ENCODE peak calls at places on chromosomes 13 and 19, in six cellular contexts. J, V, B, R, A and M are unnamed samples.
A peak's percentile ranks its signal among the peaks of the same experiment; 100 is the strongest.

GRCh38 chr13:113657851-113658741 is at the start of gene ATP4B:
- DNase-seq in J (peak; percentile 51), A (peak; percentile 9), R (peak; percentile 33), B (peak; percentile 21), V (no peak), M (no peak)

GRCh38 chr13:113747291-113747833 is 11.7 kb upstream of the TMEM255B start:
- DNase-seq in J (no peak), R (peak; percentile 39), V (no peak), A (no peak), B (no peak), M (no peak)

GRCh38 chr19:47267350-47267759 is 7.3 kb upstream of the INAFM1 start:
- DNase-seq in B (no peak), A (no peak), R (no peak), V (no peak), J (no peak), M (no peak)

GRCh38 chr19:12884926-12885748 is 1.9 kb downstream of the KLF1 start:
- DNase-seq in R (peak; percentile 90), A (no peak), B (peak; percentile 60), V (peak; percentile 66), J (peak; percentile 71), M (peak; percentile 30)

GRCh38 chr13:110799246-110800236 is 86.0 kb downstream of the ING1 start:
- DNase-seq in A (peak; percentile 76), B (peak; percentile 80), R (no peak), V (no peak), J (peak; percentile 74), M (no peak)

GRCh38 chr13:24228852-24229458 is 68.4 kb downstream of the SPATA13 start:
- DNase-seq in B (no peak), J (no peak), A (no peak), V (peak; percentile 48), R (no peak), M (no peak)

GRCh38 chr19:29378543-29379105 is 147.2 kb upstream of the VSTM2B start:
- DNase-seq in J (peak; percentile 25), V (no peak), A (no peak), B (no peak), R (peak; percentile 3), M (no peak)

GRCh38 chr19:2167896-2168618 is 4.3 kb downstream of the DOT1L start:
- DNase-seq in A (peak; percentile 57), R (peak; percentile 49), B (no peak), V (no peak), J (peak; percentile 90), M (no peak)

GRCh38 chr19:36060430-36060829 is 5.7 kb downstream of the WDR62 start:
- DNase-seq in R (no peak), J (no peak), A (peak; percentile 41), V (peak; percentile 45), B (peak; percentile 66), M (peak; percentile 22)

GRCh38 chr19:8084152-8084551 is 31.6 kb downstream of the CCL25 start:
- DNase-seq in V (no peak), J (no peak), R (no peak), A (no peak), B (no peak), M (no peak)

GRCh38 chr13:95643471-95643813 is 1.1 kb downstream of the DZIP1 start:
- DNase-seq in R (no peak), J (no peak), A (peak; percentile 22), V (peak; percentile 16), B (peak; percentile 36), M (no peak)

GRCh38 chr13:46648166-46648607 is 95.2 kb downstream of the LRCH1 start:
- DNase-seq in A (no peak), B (no peak), V (no peak), J (no peak), R (no peak), M (no peak)

GRCh38 chr19:15421726-15422260 is 3.0 kb upstream of the AKAP8L start:
- DNase-seq in J (no peak), R (peak; percentile 41), V (no peak), B (peak; percentile 73), A (no peak), M (peak; percentile 83)
- H3K27ac ChIP-seq in J (peak overlapping the region; percentile 73), R (no peak overlapping the region), V (peak overlapping the region; percentile 43), B (no peak overlapping the region), A (no peak overlapping the region), M (peak overlapping the region; percentile 22)

GRCh38 chr13:75691183-75691582 is 55.1 kb downstream of the LMO7 start:
- DNase-seq in B (no peak), R (no peak), V (no peak), A (no peak), J (no peak), M (no peak)
- H3K27ac ChIP-seq in B (no peak overlapping the region), R (no peak overlapping the region), V (no peak overlapping the region), A (no peak overlapping the region), J (no peak overlapping the region), M (no peak overlapping the region)

GRCh38 chr19:44738603-44739585 is 9.6 kb upstream of the BCL3 start:
- DNase-seq in J (no peak), V (no peak), R (peak; percentile 67), B (no peak), A (no peak), M (no peak)

GRCh38 chr19:44741841-44742352 is 6.6 kb upstream of the BCL3 start:
- DNase-seq in J (peak; percentile 99), B (peak; percentile 98), R (peak; percentile 98), A (peak; percentile 99), V (peak; percentile 94), M (peak; percentile 35)

GRCh38 chr19:44738161-44738535 is 10.4 kb upstream of the BCL3 start:
- DNase-seq in R (no peak), J (no peak), V (no peak), A (no peak), B (no peak), M (no peak)

GRCh38 chr19:44740351-44740824 is 8.1 kb upstream of the BCL3 start:
- DNase-seq in A (no peak), B (no peak), J (no peak), R (no peak), V (no peak), M (no peak)

DNA sequence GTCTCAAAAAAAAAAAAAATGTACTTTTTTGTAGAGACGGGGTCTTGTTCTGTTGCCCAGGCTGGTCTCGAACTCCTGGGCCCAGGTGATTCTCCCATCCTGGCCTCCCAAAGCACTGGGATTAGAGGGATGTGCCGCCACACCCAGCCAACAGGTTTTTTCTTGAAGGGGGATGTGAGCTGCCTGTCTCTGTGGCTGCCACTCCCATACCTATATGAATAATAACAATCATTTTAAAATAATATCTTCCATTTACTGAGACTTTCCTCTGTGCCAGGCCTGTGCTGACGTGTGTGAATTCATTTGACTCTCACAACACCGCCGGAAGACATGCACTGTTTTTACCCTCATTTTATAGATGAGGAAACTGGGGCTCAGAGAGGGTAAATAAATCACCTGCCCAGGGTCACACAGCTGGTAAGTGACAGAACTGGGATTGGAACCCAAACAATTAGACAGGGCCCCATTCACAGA is 7.2 kb upstream of the BCL3 start:
- DNase-seq in V (peak; percentile 70), R (peak; percentile 51), B (no peak), J (peak; percentile 58), A (no peak), M (no peak)
- H3K27ac ChIP-seq in V (peak overlapping the region; percentile 98), R (peak overlapping the region; percentile 97), B (peak overlapping the region; percentile 37), J (peak overlapping the region; percentile 83), A (peak overlapping the region; percentile 85), M (no peak overlapping the region)

GRCh38 chr19:17645339-17645963 is 42.7 kb downstream of the UNC13A start:
- DNase-seq in A (no peak), J (no peak), B (no peak), V (no peak), R (no peak), M (no peak)

GRCh38 chr19:17641846-17642245 is 46.3 kb downstream of the UNC13A start:
- DNase-seq in R (no peak), J (no peak), B (no peak), A (no peak), V (no peak), M (no peak)

GRCh38 chr19:17642656-17643055 is 45.5 kb downstream of the UNC13A start:
- DNase-seq in R (no peak), J (no peak), V (no peak), A (no peak), B (no peak), M (no peak)

GRCh38 chr19:17641181-17641580 is 47.0 kb downstream of the UNC13A start:
- DNase-seq in B (no peak), R (no peak), A (no peak), V (no peak), J (no peak), M (no peak)
- H3K27ac ChIP-seq in B (no peak overlapping the region), R (no peak overlapping the region), A (no peak overlapping the region), V (no peak overlapping the region), J (no peak overlapping the region), M (no peak overlapping the region)